ENCODE peak calls at places on chromosomes 5 and 9, in five cellular contexts. V, L, O, M and F are unnamed samples.

GRCh38 chr5:82018462-82018861 is 46.6 kb downstream of the ATG10 start:
- DNase-seq in M (no peak), O (peak), L (peak), V (no peak), F (no peak)

GRCh38 chr9:89635816-89636215 is 31.0 kb downstream of the GADD45G start:
- DNase-seq in L (no peak), V (no peak), O (no peak), M (no peak), F (no peak)

GRCh38 chr5:176742246-176743105 is 67.9 kb upstream of the UNC5A start:
- DNase-seq in L (no peak), V (no peak), O (no peak), M (no peak), F (no peak)

GRCh38 chr9:21919377-21920362 is 74.5 kb downstream of the CDKN2A start:
- DNase-seq in M (no peak), L (peak), V (no peak), O (no peak), F (no peak)

GRCh38 chr9:136339173-136339957 is 12.0 kb downstream of the GPSM1 start:
- DNase-seq in V (peak), L (peak), M (peak), O (peak), F (no peak)

GRCh38 chr5:158133369-158133768 is 274.4 kb upstream of the CLINT1 start:
- DNase-seq in L (no peak), V (no peak), M (no peak), O (no peak), F (no peak)

GRCh38 chr9:107685901-107686300 is 196.3 kb upstream of the KLF4 start:
- DNase-seq in O (no peak), M (no peak), V (no peak), L (peak), F (no peak)

GRCh38 chr9:124079176-124079925 is 67.8 kb downstream of the LHX2 start:
- DNase-seq in O (peak), M (peak), V (no peak), L (peak), F (peak)

GRCh38 chr5:102778478-102778877 is 23.4 kb downstream of the PAM start:
- DNase-seq in M (no peak), L (peak), O (no peak), V (no peak), F (no peak)

GRCh38 chr5:180519098-180519497 is 24.9 kb downstream of the CNOT6 start:
- DNase-seq in M (no peak), V (no peak), L (peak), O (no peak), F (no peak)

GRCh38 chr5:138975098-138975847 is 100.1 kb upstream of the LRRTM2 start:
- DNase-seq in O (peak), L (peak), M (peak), V (peak), F (no peak)

GRCh38 chr5:176863041-176863764 is 35.9 kb downstream of the HK3 start:
- DNase-seq in M (no peak), V (no peak), O (peak), L (no peak), F (no peak)

GRCh38 chr5:464446-464842 is 21.5 kb downstream of the EXOC3 start:
- DNase-seq in O (no peak), L (no peak), V (no peak), M (peak), F (no peak)

GRCh38 chr5:73303139-73304079 is 130.4 kb downstream of the TMEM174 start:
- DNase-seq in O (peak), M (peak), V (no peak), L (no peak), F (no peak)

GRCh38 chr5:143573568-143574170 is 170.2 kb upstream of the NR3C1 start:
- DNase-seq in O (no peak), L (no peak), M (no peak), V (no peak), F (no peak)

DNA sequence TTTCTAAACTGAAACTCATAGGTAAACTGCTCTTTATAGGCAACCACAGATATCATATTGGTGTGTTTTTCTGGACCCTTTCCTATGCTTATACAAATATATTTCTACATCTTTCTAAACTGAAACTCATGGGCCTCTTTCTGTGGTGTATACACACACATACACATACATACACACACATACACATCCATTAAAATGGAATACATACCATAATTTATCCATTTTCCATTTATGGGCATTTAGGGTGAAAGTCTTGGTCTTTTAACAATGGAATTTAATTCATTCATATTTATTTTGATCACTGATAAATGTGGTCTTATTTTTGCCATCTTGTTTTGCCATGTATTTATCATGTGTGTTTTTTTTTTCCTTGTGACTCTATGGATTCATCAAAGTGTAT is 44.1 kb downstream of the SLC22A5 start:
- DNase-seq in L (no peak), V (no peak), O (no peak), M (no peak), F (no peak)
- H3K4me3 ChIP-seq in L (no peak), V (no peak), O (no peak), M (no peak), F (no peak)

GRCh38 chr5:6684075-6684474 is 29.2 kb upstream of the TENT4A start:
- DNase-seq in L (no peak), V (peak), M (no peak), O (no peak), F (no peak)
- H3K4me3 ChIP-seq in L (no peak), V (no peak), M (no peak), O (no peak), F (no peak)

DNA sequence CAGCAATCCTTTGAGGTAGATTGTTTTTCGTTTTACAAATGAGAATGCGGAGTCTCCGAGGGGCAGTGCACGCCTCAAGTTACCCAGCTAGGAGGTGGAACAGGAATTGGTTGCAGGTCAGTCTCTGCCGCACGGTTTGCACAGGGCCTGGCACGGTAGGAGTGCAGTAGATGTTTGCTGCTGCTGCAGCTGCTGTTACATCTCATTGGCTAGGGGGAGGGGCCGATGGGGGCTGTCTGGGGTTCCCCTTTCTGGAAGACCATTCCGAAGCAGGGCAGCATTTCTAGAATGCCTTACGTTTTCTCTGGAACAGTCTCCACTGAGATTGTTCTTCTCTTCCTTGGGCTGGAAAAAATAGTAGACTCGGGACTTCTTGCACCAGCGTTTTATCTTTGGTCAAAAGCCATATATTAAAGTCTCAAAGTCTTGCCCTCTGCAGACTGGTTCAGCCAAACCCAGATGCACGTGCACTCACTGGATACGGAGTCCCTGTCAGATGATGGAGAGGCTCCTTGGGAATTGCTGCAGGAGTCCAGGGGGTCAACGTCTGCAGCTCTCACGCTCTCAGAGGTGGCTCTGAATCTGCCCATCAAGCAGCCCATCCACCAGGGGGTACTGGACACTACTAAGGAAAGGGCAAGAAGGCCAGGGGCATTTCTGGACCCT is 1.2 kb downstream of the USP20 start:
- DNase-seq in M (no peak), V (no peak), L (no peak), O (no peak), F (no peak)
- H3K4me3 ChIP-seq in M (peak), V (no peak), L (peak), O (peak), F (peak)

GRCh38 chr9:109887079-109887478 is 107.1 kb downstream of the PALM2AKAP2 start:
- DNase-seq in M (no peak), O (no peak), V (no peak), L (peak), F (no peak)
- H3K4me3 ChIP-seq in M (no peak), O (no peak), V (no peak), L (no peak), F (no peak)